ENCODE peak calls at places on chromosomes 3 and 15, in nine cellular contexts. B is body of pancreas, H is GM12892, I is ovary, D is endothelial cell of umbilical vein, J is Peyer's patch, T is GM12891, F is esophagus squamous epithelium, K is lower leg skin. M is an unnamed sample.

GRCh38 chr15:29451201-29451781 is 181.7 kb upstream of the NSMCE3 start:
- DNase-seq in I (no peak), K (no peak), B (no peak), T (no peak), J (no peak), F (no peak), D (no peak), H (no peak), M (no peak)

GRCh38 chr3:125059488-125060245 is 3.9 kb upstream of the HEG1 start:
- DNase-seq in F (no peak), H (no peak), I (no peak), T (no peak), B (peak; percentile 63), J (no peak), K (no peak), D (peak; percentile 11), M (no peak)

GRCh38 chr15:78049691-78050440 is 27.6 kb downstream of the TBC1D2B start:
- DNase-seq in I (no peak), B (no peak), F (no peak), K (peak; percentile 79), T (peak; percentile 35), H (peak; percentile 43), J (peak; percentile 62), D (no peak), M (no peak)

GRCh38 chr3:38549957-38550840 is 54.1 kb downstream of the EXOG start:
- DNase-seq in B (no peak), J (no peak), H (no peak), I (no peak), K (peak; percentile 78), F (no peak), D (no peak), T (no peak), M (no peak)

GRCh38 chr3:16369247-16369646 is 104.2 kb downstream of the OXNAD1 start:
- DNase-seq in T (no peak), K (peak; percentile 88), D (no peak), B (no peak), I (no peak), F (no peak), H (no peak), J (no peak), M (no peak)

GRCh38 chr3:88410259-88410658 is 260.5 kb downstream of the C3orf38 start:
- DNase-seq in I (no peak), H (no peak), D (no peak), J (no peak), T (no peak), B (no peak), K (no peak), F (no peak), M (no peak)

GRCh38 chr15:60551147-60551780 is 72.3 kb upstream of the ICE2 start:
- DNase-seq in K (no peak), I (no peak), H (no peak), J (no peak), F (no peak), T (no peak), D (no peak), B (no peak), M (no peak)

GRCh38 chr15:82810863-82811421 is 1.5 kb downstream of the WHAMM start:
- DNase-seq in I (no peak), H (no peak), J (no peak), D (peak; percentile 22), T (no peak), B (no peak), F (no peak), K (no peak), M (peak; percentile 56)

DNA sequence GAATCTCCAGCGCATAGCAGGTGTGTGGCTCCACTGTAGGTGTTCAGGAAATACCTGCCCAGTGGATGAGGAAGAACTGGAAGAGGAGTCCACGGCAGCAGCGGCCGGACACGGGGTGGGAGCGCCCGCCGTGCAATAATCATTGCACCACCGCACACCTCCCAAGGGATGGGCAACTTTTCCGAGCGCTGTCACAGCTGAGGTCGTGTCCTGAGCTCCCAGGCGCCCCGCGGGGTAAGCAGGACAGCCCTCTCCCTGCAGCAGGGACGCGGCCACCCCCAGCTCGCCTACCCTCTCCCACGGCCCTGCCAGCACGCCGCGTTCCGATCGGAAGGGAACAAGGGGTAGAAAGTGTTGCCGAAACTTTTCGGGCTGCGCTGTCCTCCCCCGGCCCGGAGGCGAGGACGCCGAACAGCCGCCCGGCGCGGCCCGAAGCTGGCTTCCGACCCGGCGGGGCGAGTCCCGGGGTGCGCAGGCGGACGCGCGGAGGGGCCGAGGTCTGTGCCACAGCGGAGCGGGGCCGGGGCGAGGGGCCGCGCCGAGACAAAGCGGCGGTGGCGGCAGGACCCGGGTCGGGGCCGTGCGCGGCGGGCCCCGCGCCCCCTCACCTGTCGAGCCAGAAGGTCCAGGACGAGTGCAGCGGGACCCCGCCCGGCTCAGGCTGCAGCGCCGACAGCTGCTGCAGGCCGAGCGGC is 471 bp downstream of the EIF4E3 start:
- DNase-seq in J (peak; percentile 37), I (peak; percentile 58), T (peak; percentile 24), F (no peak), D (no peak), K (peak; percentile 88), H (peak; percentile 34), B (peak; percentile 56), M (peak; percentile 17)
- TF ChIP-seq POLR2A in J (peak; percentile 54), I (no peak), T (no peak), F (no peak), D (no peak), K (no peak), H (no peak), B (peak; percentile 65), M (no peak)

GRCh38 chr15:90952901-90953677 is 1.6 kb upstream of the RCCD1 start:
- DNase-seq in F (no peak), I (peak; percentile 22), T (no peak), H (no peak), J (no peak), D (no peak), B (no peak), K (no peak), M (no peak)

GRCh38 chr15:90956551-90957104 is 1.9 kb downstream of the RCCD1 start:
- DNase-seq in J (peak; percentile 69), H (peak; percentile 89), B (peak; percentile 79), I (peak; percentile 83), T (peak; percentile 90), D (peak; percentile 79), K (peak; percentile 96), F (no peak), M (peak; percentile 86)

GRCh38 chr15:90953947-90954711 is 555 bp upstream of the RCCD1 start:
- DNase-seq in F (no peak), B (no peak), J (no peak), T (no peak), D (no peak), K (no peak), I (peak; percentile 25), H (no peak), M (no peak)

GRCh38 chr15:90955911-90956310 is 1.2 kb downstream of the RCCD1 start:
- DNase-seq in T (no peak), J (no peak), K (no peak), I (peak; percentile 61), B (peak; percentile 79), H (no peak), D (no peak), F (no peak), M (peak; percentile 59)

DNA sequence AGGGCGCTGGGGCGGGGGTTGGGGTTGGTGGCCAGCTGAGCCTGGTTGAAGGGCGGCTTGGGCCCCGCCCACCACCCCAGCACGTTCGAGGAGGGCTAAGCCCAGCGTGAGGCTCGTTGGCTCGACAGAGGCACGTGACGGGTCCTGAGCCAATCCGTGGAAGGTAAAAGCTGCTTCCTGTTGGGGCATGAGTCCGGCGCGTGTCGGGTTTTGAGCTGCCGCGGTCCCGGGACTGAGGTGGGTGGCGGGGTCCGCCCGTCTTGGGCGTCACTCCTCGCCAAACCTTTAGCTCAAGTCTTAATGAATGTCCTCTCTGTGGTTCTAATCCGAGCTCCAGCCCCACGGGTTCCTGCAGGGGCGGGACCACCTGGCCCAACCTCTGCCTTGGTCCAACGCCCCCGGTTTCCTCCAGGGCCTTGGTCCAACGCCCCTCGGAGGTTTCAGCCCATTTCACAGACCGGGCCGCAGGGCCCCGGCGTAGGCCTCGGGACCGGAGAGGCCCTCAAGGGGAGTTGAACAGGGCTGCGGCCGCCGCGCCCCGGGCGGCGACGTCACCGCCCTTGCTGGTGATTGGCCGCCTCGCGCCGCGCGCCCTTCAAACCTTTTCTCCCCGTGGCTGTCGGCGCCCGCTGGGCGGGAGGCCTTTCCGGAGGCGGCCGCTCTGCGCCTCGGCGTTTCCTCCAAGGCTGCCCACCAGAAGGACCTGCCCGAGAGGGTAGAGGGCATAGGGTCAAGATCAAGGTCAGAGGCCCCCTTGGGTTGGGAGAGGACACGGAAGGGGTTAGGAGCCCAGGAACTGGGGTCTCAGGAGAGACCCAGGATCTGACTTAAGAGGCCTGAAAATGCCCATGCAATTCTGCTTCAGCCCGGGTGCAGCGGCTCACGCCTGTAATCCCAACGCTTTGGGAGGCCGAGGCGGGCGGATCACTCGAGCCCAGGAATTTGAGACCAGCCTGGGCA is at the start of gene RCCD1:
- DNase-seq in B (peak; percentile 96), D (peak; percentile 92), J (peak; percentile 94), T (peak; percentile 99), I (peak; percentile 93), K (peak; percentile 99), H (peak; percentile 100), F (peak; percentile 64), M (peak; percentile 97)
- TF ChIP-seq POLR2A in B (peak; percentile 79), D (peak; percentile 89), J (peak; percentile 60), T (peak; percentile 84), I (peak; percentile 56), K (peak; percentile 28), H (peak; percentile 86), F (peak; percentile 69), M (peak; percentile 94)

DNA sequence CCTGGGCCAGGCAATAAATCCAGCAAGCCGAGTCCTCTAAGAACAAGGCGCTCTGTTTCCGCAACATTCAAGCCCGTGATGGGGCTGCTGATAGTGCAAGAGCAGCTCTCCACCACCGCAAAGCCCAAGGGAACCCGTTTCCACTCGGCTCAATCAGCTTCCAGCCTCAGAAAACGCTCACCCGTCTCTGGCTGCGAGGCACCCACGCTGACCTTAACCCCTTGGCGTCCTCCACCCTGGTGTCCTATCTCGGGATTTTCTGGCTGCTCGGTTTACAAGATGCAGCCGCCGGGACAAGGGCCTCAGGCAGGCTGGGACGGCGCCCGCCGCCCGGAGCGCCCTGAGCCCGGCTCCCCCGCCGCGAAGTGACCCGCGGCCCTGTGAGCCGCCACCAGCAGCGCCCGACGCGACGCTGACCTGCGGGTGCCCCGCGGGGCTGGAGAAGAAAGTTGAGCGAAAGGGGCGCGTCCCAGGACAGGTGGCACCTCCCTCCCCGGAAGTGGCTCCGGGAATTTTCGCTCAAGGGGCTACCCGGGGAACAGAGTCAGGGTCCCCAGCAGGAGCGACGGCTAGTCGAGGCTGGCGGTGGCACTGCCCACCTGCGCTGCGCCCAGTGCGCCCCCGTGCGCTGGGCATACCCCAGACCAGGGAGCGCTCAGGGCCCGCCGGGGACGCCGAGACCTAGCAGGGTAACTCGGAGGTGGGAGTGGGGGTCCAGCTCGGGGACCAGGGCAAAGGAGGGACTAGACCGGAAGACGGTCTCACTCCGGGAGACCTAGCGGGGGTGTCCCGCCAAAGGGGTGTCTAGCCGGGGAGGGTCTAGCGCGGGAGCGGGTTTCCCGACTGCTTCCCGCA is 18.1 kb downstream of the SPATA12 start:
- DNase-seq in D (peak; percentile 45), K (peak; percentile 92), I (peak; percentile 44), H (peak; percentile 36), T (peak; percentile 36), F (no peak), B (peak; percentile 56), J (peak; percentile 43), M (peak; percentile 16)
- TF ChIP-seq POLR2A in D (no peak), K (no peak), I (no peak), H (no peak), T (no peak), F (no peak), B (peak; percentile 37), J (no peak), M (no peak)

GRCh38 chr3:105857963-105858362 is 10.8 kb downstream of the CBLB start:
- DNase-seq in F (no peak), D (no peak), B (no peak), T (no peak), K (no peak), I (no peak), H (no peak), J (no peak), M (no peak)

GRCh38 chr3:105850593-105850992 is 18.2 kb downstream of the CBLB start:
- DNase-seq in I (no peak), D (no peak), J (no peak), F (no peak), H (no peak), K (no peak), T (no peak), B (no peak), M (no peak)

GRCh38 chr3:105851176-105851575 is 17.6 kb downstream of the CBLB start:
- DNase-seq in B (no peak), F (no peak), T (no peak), K (no peak), J (no peak), I (no peak), D (no peak), H (no peak), M (no peak)

GRCh38 chr3:105856605-105857004 is 12.2 kb downstream of the CBLB start:
- DNase-seq in I (no peak), T (no peak), K (no peak), F (no peak), J (no peak), D (no peak), B (no peak), H (no peak), M (no peak)

GRCh38 chr3:105853801-105854432 is 14.9 kb downstream of the CBLB start:
- DNase-seq in J (peak; percentile 73), D (no peak), K (no peak), H (no peak), I (no peak), T (no peak), F (no peak), B (no peak), M (no peak)
- TF ChIP-seq POLR2A in J (no peak), D (no peak), K (no peak), H (no peak), I (no peak), T (peak; percentile 40), F (no peak), B (no peak), M (no peak)

M was measured in erythroblast.